ENCODE peak calls at places on chromosome 1, in nine cellular contexts. One of them, this sample, is unnamed.

GRCh38 chr1:199087081-199087614 is 448.3 kb downstream of the PTPRC start:
- DNase-seq in GM06990: no peak
- DNase-seq in neural progenitor cell: no peak
- DNase-seq in SJSA1: no peak
- DNase-seq in epithelial cell of proximal tubule: no peak
- DNase-seq in AG04449: no peak
- DNase-seq in epithelial cell of esophagus: no peak
- DNase-seq in right atrium auricular region: no peak
- DNase-seq in fibroblast of villous mesenchyme: no peak
- DNase-seq in this sample: no peak

GRCh38 chr1:8477199-8477982 is 159.5 kb downstream of the SLC45A1 start:
- DNase-seq in GM06990: peak
- DNase-seq in neural progenitor cell: no peak
- DNase-seq in SJSA1: no peak
- DNase-seq in epithelial cell of proximal tubule: no peak
- DNase-seq in AG04449: peak
- DNase-seq in epithelial cell of esophagus: no peak
- DNase-seq in right atrium auricular region: no peak
- DNase-seq in fibroblast of villous mesenchyme: peak
- DNase-seq in this sample: no peak

GRCh38 chr1:231683439-231684165 is 57.0 kb downstream of the DISC1 start:
- DNase-seq in GM06990: no peak
- DNase-seq in neural progenitor cell: no peak
- DNase-seq in SJSA1: no peak
- DNase-seq in epithelial cell of proximal tubule: no peak
- DNase-seq in AG04449: no peak
- DNase-seq in epithelial cell of esophagus: no peak
- DNase-seq in right atrium auricular region: no peak
- DNase-seq in fibroblast of villous mesenchyme: no peak
- DNase-seq in this sample: no peak

GRCh38 chr1:53369034-53369750 is 41.3 kb upstream of the LRP8 start:
- DNase-seq in GM06990: no peak
- DNase-seq in neural progenitor cell: peak
- DNase-seq in SJSA1: peak
- DNase-seq in epithelial cell of proximal tubule: no peak
- DNase-seq in AG04449: no peak
- DNase-seq in epithelial cell of esophagus: no peak
- DNase-seq in right atrium auricular region: no peak
- DNase-seq in fibroblast of villous mesenchyme: no peak
- DNase-seq in this sample: no peak

GRCh38 chr1:22114083-22115012 is 28.5 kb downstream of the WNT4 start:
- DNase-seq in GM06990: no peak
- DNase-seq in neural progenitor cell: peak
- DNase-seq in SJSA1: no peak
- DNase-seq in epithelial cell of proximal tubule: no peak
- DNase-seq in AG04449: no peak
- DNase-seq in epithelial cell of esophagus: no peak
- DNase-seq in right atrium auricular region: no peak
- DNase-seq in fibroblast of villous mesenchyme: peak
- DNase-seq in this sample: peak

GRCh38 chr1:157112186-157112867 is 12.7 kb upstream of the ETV3L start:
- DNase-seq in GM06990: no peak
- DNase-seq in neural progenitor cell: no peak
- DNase-seq in SJSA1: no peak
- DNase-seq in epithelial cell of proximal tubule: no peak
- DNase-seq in AG04449: no peak
- DNase-seq in epithelial cell of esophagus: no peak
- DNase-seq in right atrium auricular region: no peak
- DNase-seq in fibroblast of villous mesenchyme: no peak
- DNase-seq in this sample: no peak

GRCh38 chr1:94528271-94528670 is 13.3 kb downstream of the F3 start:
- DNase-seq in GM06990: no peak
- DNase-seq in neural progenitor cell: peak
- DNase-seq in SJSA1: no peak
- DNase-seq in epithelial cell of proximal tubule: no peak
- DNase-seq in AG04449: no peak
- DNase-seq in epithelial cell of esophagus: peak
- DNase-seq in right atrium auricular region: no peak
- DNase-seq in fibroblast of villous mesenchyme: peak
- DNase-seq in this sample: no peak

GRCh38 chr1:26038904-26039303 is 7.0 kb downstream of the SLC30A2 start:
- DNase-seq in GM06990: no peak
- DNase-seq in neural progenitor cell: no peak
- DNase-seq in SJSA1: no peak
- DNase-seq in epithelial cell of proximal tubule: no peak
- DNase-seq in AG04449: no peak
- DNase-seq in epithelial cell of esophagus: no peak
- DNase-seq in right atrium auricular region: no peak
- DNase-seq in fibroblast of villous mesenchyme: no peak
- DNase-seq in this sample: no peak

GRCh38 chr1:108000620-108001105 is 35.7 kb upstream of the VAV3 start:
- DNase-seq in GM06990: no peak
- DNase-seq in neural progenitor cell: no peak
- DNase-seq in SJSA1: peak
- DNase-seq in epithelial cell of proximal tubule: peak
- DNase-seq in AG04449: no peak
- DNase-seq in epithelial cell of esophagus: peak
- DNase-seq in right atrium auricular region: no peak
- DNase-seq in fibroblast of villous mesenchyme: peak
- DNase-seq in this sample: peak

GRCh38 chr1:67564193-67564592 is 120.8 kb upstream of the GADD45A start:
- DNase-seq in GM06990: no peak
- DNase-seq in neural progenitor cell: no peak
- DNase-seq in SJSA1: no peak
- DNase-seq in epithelial cell of proximal tubule: no peak
- DNase-seq in AG04449: no peak
- DNase-seq in epithelial cell of esophagus: no peak
- DNase-seq in right atrium auricular region: peak
- DNase-seq in fibroblast of villous mesenchyme: peak
- DNase-seq in this sample: no peak

GRCh38 chr1:174425121-174425520 is 22.6 kb upstream of the GPR52 start:
- DNase-seq in GM06990: no peak
- DNase-seq in neural progenitor cell: no peak
- DNase-seq in SJSA1: no peak
- DNase-seq in epithelial cell of proximal tubule: no peak
- DNase-seq in AG04449: no peak
- DNase-seq in epithelial cell of esophagus: no peak
- DNase-seq in right atrium auricular region: no peak
- DNase-seq in fibroblast of villous mesenchyme: no peak
- DNase-seq in this sample: no peak

GRCh38 chr1:153538315-153538821 is 2.4 kb downstream of the S100A5 start:
- DNase-seq in GM06990: no peak
- DNase-seq in neural progenitor cell: peak
- DNase-seq in SJSA1: no peak
- DNase-seq in epithelial cell of proximal tubule: no peak
- DNase-seq in AG04449: no peak
- DNase-seq in epithelial cell of esophagus: peak
- DNase-seq in right atrium auricular region: no peak
- DNase-seq in fibroblast of villous mesenchyme: no peak
- DNase-seq in this sample: no peak

GRCh38 chr1:10638559-10639300 is 157.7 kb downstream of the CASZ1 start:
- DNase-seq in GM06990: no peak
- DNase-seq in neural progenitor cell: peak
- DNase-seq in SJSA1: no peak
- DNase-seq in epithelial cell of proximal tubule: no peak
- DNase-seq in AG04449: no peak
- DNase-seq in epithelial cell of esophagus: no peak
- DNase-seq in right atrium auricular region: no peak
- DNase-seq in fibroblast of villous mesenchyme: no peak
- DNase-seq in this sample: no peak

GRCh38 chr1:18941221-18942141 is 15.0 kb downstream of the IFFO2 start:
- DNase-seq in GM06990: no peak
- DNase-seq in neural progenitor cell: peak
- DNase-seq in SJSA1: peak
- DNase-seq in epithelial cell of proximal tubule: no peak
- DNase-seq in AG04449: no peak
- DNase-seq in epithelial cell of esophagus: peak
- DNase-seq in right atrium auricular region: no peak
- DNase-seq in fibroblast of villous mesenchyme: no peak
- DNase-seq in this sample: peak

GRCh38 chr1:20147846-20148570 is 8.9 kb downstream of the PLA2G2F start:
- DNase-seq in GM06990: no peak
- DNase-seq in neural progenitor cell: no peak
- DNase-seq in SJSA1: no peak
- DNase-seq in epithelial cell of proximal tubule: no peak
- DNase-seq in AG04449: no peak
- DNase-seq in epithelial cell of esophagus: no peak
- DNase-seq in right atrium auricular region: no peak
- DNase-seq in fibroblast of villous mesenchyme: no peak
- DNase-seq in this sample: no peak

GRCh38 chr1:41015894-41016470 is 5.5 kb downstream of the SLFNL1 start:
- DNase-seq in GM06990: no peak
- DNase-seq in neural progenitor cell: no peak
- DNase-seq in SJSA1: no peak
- DNase-seq in epithelial cell of proximal tubule: no peak
- DNase-seq in AG04449: no peak
- DNase-seq in epithelial cell of esophagus: no peak
- DNase-seq in right atrium auricular region: no peak
- DNase-seq in fibroblast of villous mesenchyme: no peak
- DNase-seq in this sample: no peak

GRCh38 chr1:41013024-41013423 is 8.5 kb downstream of the SLFNL1 start:
- DNase-seq in GM06990: no peak
- DNase-seq in neural progenitor cell: no peak
- DNase-seq in SJSA1: no peak
- DNase-seq in epithelial cell of proximal tubule: no peak
- DNase-seq in AG04449: no peak
- DNase-seq in epithelial cell of esophagus: no peak
- DNase-seq in right atrium auricular region: no peak
- DNase-seq in fibroblast of villous mesenchyme: no peak
- DNase-seq in this sample: no peak

GRCh38 chr1:41014871-41015270 is 6.7 kb downstream of the SLFNL1 start:
- DNase-seq in GM06990: no peak
- DNase-seq in neural progenitor cell: no peak
- DNase-seq in SJSA1: no peak
- DNase-seq in epithelial cell of proximal tubule: no peak
- DNase-seq in AG04449: no peak
- DNase-seq in epithelial cell of esophagus: no peak
- DNase-seq in right atrium auricular region: no peak
- DNase-seq in fibroblast of villous mesenchyme: no peak
- DNase-seq in this sample: no peak

GRCh38 chr1:41015281-41015680 is 6.2 kb downstream of the SLFNL1 start:
- DNase-seq in GM06990: no peak
- DNase-seq in neural progenitor cell: no peak
- DNase-seq in SJSA1: no peak
- DNase-seq in epithelial cell of proximal tubule: no peak
- DNase-seq in AG04449: no peak
- DNase-seq in epithelial cell of esophagus: no peak
- DNase-seq in right atrium auricular region: no peak
- DNase-seq in fibroblast of villous mesenchyme: no peak
- DNase-seq in this sample: no peak

GRCh38 chr1:41013812-41014211 is 7.7 kb downstream of the SLFNL1 start:
- DNase-seq in GM06990: no peak
- DNase-seq in neural progenitor cell: no peak
- DNase-seq in SJSA1: no peak
- DNase-seq in epithelial cell of proximal tubule: peak
- DNase-seq in AG04449: no peak
- DNase-seq in epithelial cell of esophagus: no peak
- DNase-seq in right atrium auricular region: no peak
- DNase-seq in fibroblast of villous mesenchyme: no peak
- DNase-seq in this sample: no peak
- H3K4me3 ChIP-seq in GM06990: no peak
- H3K4me3 ChIP-seq in neural progenitor cell: no peak
- H3K4me3 ChIP-seq in SJSA1: no peak
- H3K4me3 ChIP-seq in epithelial cell of proximal tubule: no peak
- H3K4me3 ChIP-seq in AG04449: no peak
- H3K4me3 ChIP-seq in epithelial cell of esophagus: no peak
- H3K4me3 ChIP-seq in right atrium auricular region: no peak
- H3K4me3 ChIP-seq in fibroblast of villous mesenchyme: no peak
- H3K4me3 ChIP-seq in this sample: no peak

GRCh38 chr1:205343431-205344009 is 13.2 kb downstream of the KLHDC8A start:
- DNase-seq in GM06990: no peak
- DNase-seq in neural progenitor cell: peak
- DNase-seq in SJSA1: no peak
- DNase-seq in epithelial cell of proximal tubule: no peak
- DNase-seq in AG04449: no peak
- DNase-seq in epithelial cell of esophagus: no peak
- DNase-seq in right atrium auricular region: no peak
- DNase-seq in fibroblast of villous mesenchyme: no peak
- DNase-seq in this sample: no peak
- H3K4me3 ChIP-seq in GM06990: no peak
- H3K4me3 ChIP-seq in neural progenitor cell: peak
- H3K4me3 ChIP-seq in SJSA1: no peak
- H3K4me3 ChIP-seq in epithelial cell of proximal tubule: peak
- H3K4me3 ChIP-seq in AG04449: no peak
- H3K4me3 ChIP-seq in epithelial cell of esophagus: no peak
- H3K4me3 ChIP-seq in right atrium auricular region: peak
- H3K4me3 ChIP-seq in fibroblast of villous mesenchyme: no peak
- H3K4me3 ChIP-seq in this sample: peak

GRCh38 chr1:4463631-4464030 is 190.8 kb upstream of the AJAP1 start:
- DNase-seq in GM06990: no peak
- DNase-seq in neural progenitor cell: no peak
- DNase-seq in SJSA1: no peak
- DNase-seq in epithelial cell of proximal tubule: no peak
- DNase-seq in AG04449: no peak
- DNase-seq in epithelial cell of esophagus: no peak
- DNase-seq in right atrium auricular region: no peak
- DNase-seq in fibroblast of villous mesenchyme: no peak
- DNase-seq in this sample: no peak

GRCh38 chr1:4468804-4469514 is 185.4 kb upstream of the AJAP1 start:
- DNase-seq in GM06990: no peak
- DNase-seq in neural progenitor cell: no peak
- DNase-seq in SJSA1: no peak
- DNase-seq in epithelial cell of proximal tubule: no peak
- DNase-seq in AG04449: no peak
- DNase-seq in epithelial cell of esophagus: no peak
- DNase-seq in right atrium auricular region: no peak
- DNase-seq in fibroblast of villous mesenchyme: no peak
- DNase-seq in this sample: no peak

GRCh38 chr1:4464478-4464877 is 189.9 kb upstream of the AJAP1 start:
- DNase-seq in GM06990: no peak
- DNase-seq in neural progenitor cell: no peak
- DNase-seq in SJSA1: no peak
- DNase-seq in epithelial cell of proximal tubule: no peak
- DNase-seq in AG04449: no peak
- DNase-seq in epithelial cell of esophagus: no peak
- DNase-seq in right atrium auricular region: no peak
- DNase-seq in fibroblast of villous mesenchyme: no peak
- DNase-seq in this sample: no peak

GRCh38 chr1:4468386-4468785 is 186.0 kb upstream of the AJAP1 start:
- DNase-seq in GM06990: no peak
- DNase-seq in neural progenitor cell: no peak
- DNase-seq in SJSA1: no peak
- DNase-seq in epithelial cell of proximal tubule: no peak
- DNase-seq in AG04449: no peak
- DNase-seq in epithelial cell of esophagus: no peak
- DNase-seq in right atrium auricular region: no peak
- DNase-seq in fibroblast of villous mesenchyme: no peak
- DNase-seq in this sample: no peak

GRCh38 chr1:4467241-4467640 is 187.2 kb upstream of the AJAP1 start:
- DNase-seq in GM06990: no peak
- DNase-seq in neural progenitor cell: no peak
- DNase-seq in SJSA1: no peak
- DNase-seq in epithelial cell of proximal tubule: no peak
- DNase-seq in AG04449: no peak
- DNase-seq in epithelial cell of esophagus: no peak
- DNase-seq in right atrium auricular region: no peak
- DNase-seq in fibroblast of villous mesenchyme: no peak
- DNase-seq in this sample: no peak
- H3K4me3 ChIP-seq in GM06990: no peak
- H3K4me3 ChIP-seq in neural progenitor cell: no peak
- H3K4me3 ChIP-seq in SJSA1: no peak
- H3K4me3 ChIP-seq in epithelial cell of proximal tubule: no peak
- H3K4me3 ChIP-seq in AG04449: no peak
- H3K4me3 ChIP-seq in epithelial cell of esophagus: no peak
- H3K4me3 ChIP-seq in right atrium auricular region: no peak
- H3K4me3 ChIP-seq in fibroblast of villous mesenchyme: no peak
- H3K4me3 ChIP-seq in this sample: no peak

GRCh38 chr1:149926296-149926695 is 1.3 kb downstream of the SF3B4 start:
- DNase-seq in GM06990: no peak
- DNase-seq in neural progenitor cell: no peak
- DNase-seq in SJSA1: no peak
- DNase-seq in epithelial cell of proximal tubule: no peak
- DNase-seq in AG04449: no peak
- DNase-seq in epithelial cell of esophagus: no peak
- DNase-seq in right atrium auricular region: no peak
- DNase-seq in fibroblast of villous mesenchyme: no peak
- DNase-seq in this sample: no peak
- H3K4me3 ChIP-seq in GM06990: peak
- H3K4me3 ChIP-seq in neural progenitor cell: peak
- H3K4me3 ChIP-seq in SJSA1: no peak
- H3K4me3 ChIP-seq in epithelial cell of proximal tubule: peak
- H3K4me3 ChIP-seq in AG04449: peak
- H3K4me3 ChIP-seq in epithelial cell of esophagus: peak
- H3K4me3 ChIP-seq in right atrium auricular region: no peak
- H3K4me3 ChIP-seq in fibroblast of villous mesenchyme: peak
- H3K4me3 ChIP-seq in this sample: peak

This sample was measured in AG04450.